ENCODE peak calls at places on chromosomes 12 and 14, in five cellular contexts. G is mesenchymal stem cell, P is neuronal stem cell, K is H9, R is IMR-90. L is an unnamed sample.

GRCh38 chr14:100586520-100587247 is 533 bp downstream of the BEGAIN start:
- DNase-seq in G (no peak), P (no peak), K (no peak), R (no peak), L (peak; percentile 69)

GRCh38 chr12:67590122-67590795 is 58.3 kb upstream of the DYRK2 start:
- DNase-seq in G (no peak), P (no peak), K (no peak), R (no peak), L (no peak)

GRCh38 chr12:19316420-19316819 is 122.9 kb upstream of the AEBP2 start:
- DNase-seq in G (peak; percentile 48), P (no peak), K (no peak), R (peak; percentile 49), L (no peak)

GRCh38 chr12:5073838-5074237 is 30.2 kb downstream of the KCNA5 start:
- DNase-seq in G (no peak), P (no peak), K (peak; percentile 64), R (peak; percentile 44), L (no peak)

GRCh38 chr14:100865682-100866591 is 37.6 kb downstream of the RTL1 start:
- DNase-seq in G (no peak), P (no peak), K (no peak), R (no peak), L (no peak)

GRCh38 chr12:9662488-9662887 is 7.0 kb upstream of the CLEC2D start:
- DNase-seq in G (no peak), P (no peak), K (no peak), R (no peak), L (no peak)

GRCh38 chr12:59787610-59788009 is 191.8 kb downstream of the SLC16A7 start:
- DNase-seq in G (no peak), P (no peak), K (no peak), R (no peak), L (no peak)

GRCh38 chr12:46559311-46559710 is 186.7 kb upstream of the SLC38A2 start:
- DNase-seq in G (no peak), P (no peak), K (no peak), R (no peak), L (no peak)

GRCh38 chr12:50401383-50402155 is 884 bp downstream of the LARP4 start:
- DNase-seq in G (peak; percentile 53), P (peak; percentile 6), K (no peak), R (peak; percentile 51), L (no peak)

GRCh38 chr14:56487090-56487667 is 92.4 kb upstream of the TMEM260 start:
- DNase-seq in G (peak; percentile 50), P (no peak), K (no peak), R (peak; percentile 32), L (no peak)

GRCh38 chr14:33897878-33898535 is 52.9 kb downstream of the EGLN3 start:
- DNase-seq in G (no peak), P (no peak), K (no peak), R (no peak), L (no peak)

GRCh38 chr14:41476526-41476925 is 130.2 kb upstream of the LRFN5 start:
- DNase-seq in G (no peak), P (no peak), K (no peak), R (no peak), L (no peak)

GRCh38 chr14:52949711-52950409 is 990 bp downstream of the FERMT2 start:
- DNase-seq in G (peak; percentile 75), P (no peak), K (no peak), R (peak; percentile 46), L (no peak)

DNA sequence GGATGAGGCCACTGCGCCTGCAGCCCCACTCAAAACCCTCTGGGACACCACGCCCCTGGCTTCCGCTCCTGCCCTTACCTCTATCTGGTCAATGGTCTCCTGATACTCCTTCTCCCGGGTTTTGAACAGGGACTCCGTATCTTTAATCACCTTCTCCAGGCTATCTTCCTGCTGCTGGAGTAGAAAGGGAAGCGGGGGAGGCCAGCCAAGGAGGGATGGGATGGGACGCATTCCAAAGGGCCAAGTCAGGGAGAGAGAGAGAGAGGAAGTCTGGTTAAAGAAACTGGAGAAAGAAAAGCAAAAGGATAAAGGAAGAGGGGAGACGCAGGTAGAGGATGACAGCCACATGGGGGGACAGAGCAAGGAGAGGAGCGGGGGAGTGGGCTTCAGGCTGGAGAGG is 7.9 kb downstream of the IFFO1 start:
- DNase-seq in G (peak; percentile 82), P (no peak), K (peak; percentile 27), R (peak; percentile 89), L (no peak)
- H4K91ac ChIP-seq in G (peak overlapping the region; percentile 92), P (no peak overlapping the region), K (no peak overlapping the region), R (peak overlapping the region; percentile 95), L (no peak overlapping the region)

DNA sequence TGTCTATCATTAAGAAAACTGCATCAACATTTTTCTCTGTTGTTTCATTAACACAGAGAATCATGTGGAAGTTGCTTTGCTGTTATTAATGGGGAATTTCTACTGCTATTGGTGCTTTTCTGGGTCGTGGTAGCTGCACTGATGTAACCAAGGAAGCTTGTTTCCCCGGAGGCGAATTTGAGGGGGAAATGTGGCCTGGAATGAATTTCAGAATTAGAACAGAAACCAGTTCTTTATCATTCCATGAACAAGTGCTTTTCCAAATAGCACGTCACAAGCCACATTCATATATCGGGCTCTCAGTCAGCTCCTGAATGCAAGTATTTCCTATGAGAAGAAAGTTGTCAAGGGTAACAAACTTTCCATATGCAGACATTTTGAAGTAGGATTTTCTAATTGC is 1353.1 kb downstream of the AACS start:
- DNase-seq in G (no peak), P (no peak), K (no peak), R (no peak), L (no peak)
- H3K14ac ChIP-seq in G (no peak overlapping the region), P (no peak overlapping the region), K (no peak overlapping the region), R (no peak overlapping the region), L (no peak overlapping the region)

GRCh38 chr14:65329481-65329880 is 83.0 kb upstream of the FUT8 start:
- DNase-seq in G (no peak), P (no peak), K (no peak), R (no peak), L (no peak)

GRCh38 chr14:65332141-65332871 is 80.2 kb upstream of the FUT8 start:
- DNase-seq in G (no peak), P (no peak), K (no peak), R (no peak), L (no peak)

GRCh38 chr14:65331652-65332051 is 80.9 kb upstream of the FUT8 start:
- DNase-seq in G (no peak), P (no peak), K (no peak), R (no peak), L (no peak)

GRCh38 chr14:65330416-65330815 is 82.1 kb upstream of the FUT8 start:
- DNase-seq in G (no peak), P (no peak), K (no peak), R (no peak), L (no peak)

DNA sequence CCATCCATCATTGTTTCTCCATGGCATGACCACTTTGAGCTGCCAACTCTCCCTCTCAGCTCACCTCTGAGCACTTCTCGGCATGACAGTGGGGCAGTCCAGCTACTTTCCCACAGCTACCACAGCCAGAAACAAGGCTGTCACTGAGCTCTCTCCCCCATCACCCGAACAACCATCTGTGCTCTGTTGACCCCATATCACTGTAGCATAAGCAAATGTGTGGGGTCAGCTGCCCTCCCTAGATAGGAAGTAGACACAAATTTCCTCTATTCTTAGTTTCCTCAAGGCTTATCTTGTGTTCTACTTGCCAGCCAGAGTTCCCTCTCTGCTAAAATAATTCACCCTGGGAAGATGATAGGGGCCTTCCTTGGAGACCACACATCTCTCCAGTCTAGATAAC is 82.6 kb upstream of the FUT8 start:
- DNase-seq in G (no peak), P (no peak), K (no peak), R (no peak), L (no peak)
- H4K91ac ChIP-seq in G (no peak overlapping the region), P (no peak overlapping the region), K (no peak overlapping the region), R (no peak overlapping the region), L (no peak overlapping the region)

GRCh38 chr12:132496270-132496669 is 6.3 kb downstream of the FBRSL1 start:
- DNase-seq in G (no peak), P (no peak), K (no peak), R (no peak), L (no peak)

GRCh38 chr12:132495629-132496207 is 5.8 kb downstream of the FBRSL1 start:
- DNase-seq in G (no peak), P (no peak), K (no peak), R (no peak), L (no peak)

GRCh38 chr12:132494294-132495164 is 4.6 kb downstream of the FBRSL1 start:
- DNase-seq in G (no peak), P (no peak), K (no peak), R (no peak), L (no peak)

GRCh38 chr12:132493482-132494178 is 3.7 kb downstream of the FBRSL1 start:
- DNase-seq in G (no peak), P (no peak), K (no peak), R (no peak), L (no peak)

GRCh38 chr12:132495165-132495544 is 5.2 kb downstream of the FBRSL1 start:
- DNase-seq in G (no peak), P (no peak), K (no peak), R (no peak), L (no peak)
- H3K14ac ChIP-seq in G (no peak overlapping the region), P (no peak overlapping the region), K (no peak overlapping the region), R (no peak overlapping the region), L (no peak overlapping the region)

GRCh38 chr12:70243510-70244331 is 488 bp downstream of the CNOT2 start:
- DNase-seq in G (peak; percentile 77), P (peak; percentile 67), K (peak; percentile 80), R (peak; percentile 61), L (peak; percentile 76)
- H4K91ac ChIP-seq in G (peak overlapping the region; percentile 87), P (peak overlapping the region; percentile 64), K (no peak overlapping the region), R (peak overlapping the region; percentile 76), L (peak overlapping the region; percentile 91)